ENCODE peak calls at places on chromosomes 2 and 18, in ten cellular contexts. H is PC-3, Y is endothelial cell of umbilical vein, N is hepatocyte, P is MM.1S, V is fibroblast of lung, S is HepG2, W is H1, G is mammary epithelial cell, T is GM23338. A is an unnamed sample. For H3K4me1, the result is how much of the 10 kb centered on the place peaks cover.

GRCh38 chr2:191001624-191002023 is 12.3 kb downstream of the STAT1 start:
- DNase-seq in Y (no peak), W (no peak), H (no peak), G (no peak), N (no peak), V (no peak), T (no peak), S (no peak), P (no peak), A (no peak)

GRCh38 chr2:229752970-229753729 is 38.8 kb upstream of the DNER start:
- DNase-seq in S (peak), N (peak), V (no peak), G (no peak), P (no peak), Y (no peak), H (no peak), T (peak), W (no peak), A (no peak)

GRCh38 chr2:119005081-119005480 is 63.1 kb downstream of the MARCO start:
- DNase-seq in T (no peak), N (no peak), Y (no peak), P (no peak), S (no peak), W (no peak), G (peak), H (peak), V (peak), A (peak)

GRCh38 chr2:121881038-121881437 is 125.6 kb downstream of the TSN start:
- DNase-seq in N (no peak), T (no peak), S (no peak), H (no peak), Y (no peak), P (no peak), W (no peak), G (no peak), V (no peak), A (no peak)

GRCh38 chr2:124283090-124283489 is 258.0 kb downstream of the CNTNAP5 start:
- DNase-seq in G (peak), W (no peak), Y (no peak), P (no peak), N (peak), S (no peak), V (peak), H (peak), T (no peak), A (no peak)

GRCh38 chr18:49274188-49274714 is 186.2 kb downstream of the DYM start:
- DNase-seq in S (no peak), T (no peak), V (peak), H (no peak), N (no peak), W (no peak), G (no peak), P (no peak), Y (no peak), A (peak)

GRCh38 chr2:98487806-98488189 is 43.1 kb downstream of the INPP4A start:
- DNase-seq in G (no peak), W (no peak), V (no peak), H (peak), T (peak), Y (peak), S (peak), N (peak), P (peak), A (peak)

GRCh38 chr2:45261746-45262145 is 252.5 kb upstream of the SIX2 start:
- DNase-seq in P (no peak), G (no peak), N (no peak), W (peak), V (no peak), T (no peak), Y (no peak), H (no peak), S (no peak), A (no peak)

GRCh38 chr2:127653421-127654083 is 7.6 kb downstream of the GPR17 start:
- DNase-seq in N (no peak), S (no peak), P (no peak), W (no peak), T (no peak), G (no peak), V (peak), H (no peak), Y (no peak), A (no peak)

GRCh38 chr2:54680397-54681032 is 42.9 kb upstream of the EML6 start:
- DNase-seq in W (no peak), G (peak), V (peak), T (no peak), P (no peak), H (peak), S (no peak), N (no peak), Y (no peak), A (peak)

GRCh38 chr18:56910967-56911366 is 235.9 kb upstream of the BOD1L2 start:
- DNase-seq in W (no peak), H (no peak), V (no peak), G (no peak), P (no peak), S (no peak), T (peak), Y (no peak), N (peak), A (no peak)

GRCh38 chr2:185385157-185385556 is 353.4 kb upstream of the FSIP2 start:
- DNase-seq in G (no peak), T (no peak), V (peak), W (no peak), S (no peak), P (no peak), Y (no peak), H (no peak), N (peak), A (no peak)

GRCh38 chr2:239151201-239152131 is 249.4 kb downstream of the HDAC4 start:
- DNase-seq in H (no peak), P (no peak), S (no peak), G (no peak), T (no peak), N (no peak), W (no peak), Y (no peak), V (no peak), A (peak)

DNA sequence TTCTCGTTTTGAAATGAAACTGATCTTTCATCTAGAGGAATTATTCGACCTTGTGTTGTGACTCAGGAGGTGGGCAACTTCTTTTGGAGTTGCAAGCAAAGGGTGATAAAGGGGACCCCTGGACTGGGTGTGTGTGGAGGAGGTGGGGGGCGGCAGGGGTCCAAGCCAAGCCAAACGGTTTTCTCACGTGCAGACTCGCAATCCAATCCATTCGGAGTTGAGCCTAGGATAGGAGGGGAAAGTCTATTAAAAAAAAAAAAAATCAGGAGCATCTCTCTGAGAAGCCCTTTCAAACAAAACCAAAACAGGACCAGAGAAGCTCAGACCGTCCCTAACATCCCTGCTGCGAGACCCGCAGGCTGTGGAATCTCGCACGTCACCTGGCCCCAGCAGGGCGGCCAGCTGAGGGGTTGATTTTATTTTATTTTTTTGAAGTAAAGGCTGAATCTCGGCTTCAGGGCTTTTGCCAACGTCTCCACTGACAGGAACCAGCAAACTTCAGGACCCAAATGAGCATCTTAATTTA is 3.8 kb upstream of the ZEB2 start:
- DNase-seq in H (no peak), N (no peak), P (no peak), G (no peak), T (peak), Y (peak), S (no peak), V (no peak), W (peak), A (peak)
- H3K4me3 ChIP-seq in H (peak), N (peak), P (peak), G (peak), T (peak), Y (peak), S (no peak), V (peak), W (peak), A (peak)

GRCh38 chr2:104873689-104874054 is 19.8 kb downstream of the POU3F3 start:
- DNase-seq in Y (no peak), V (no peak), W (no peak), T (peak), H (no peak), N (no peak), S (no peak), G (no peak), P (no peak), A (no peak)

GRCh38 chr2:104870249-104870816 is 16.4 kb downstream of the POU3F3 start:
- DNase-seq in P (no peak), V (no peak), H (no peak), W (no peak), N (no peak), G (no peak), T (no peak), Y (no peak), S (no peak), A (no peak)

GRCh38 chr2:104871566-104872033 is 17.7 kb downstream of the POU3F3 start:
- DNase-seq in P (no peak), V (no peak), W (no peak), T (peak), H (no peak), G (no peak), Y (no peak), S (no peak), N (no peak), A (no peak)

GRCh38 chr2:104872866-104873688 is 19.2 kb downstream of the POU3F3 start:
- DNase-seq in P (peak), G (peak), N (peak), H (peak), S (peak), V (peak), Y (peak), W (peak), T (peak), A (peak)

GRCh38 chr2:104872034-104872865 is 18.3 kb downstream of the POU3F3 start:
- DNase-seq in Y (no peak), H (no peak), W (peak), P (no peak), V (peak), G (no peak), T (peak), N (no peak), S (no peak), A (peak)
- TF ChIP-seq EZH2 in Y (no peak), H (no peak), W (peak), P (no peak), V (peak), G (peak), T (peak), N (peak), S (peak), A (peak)

DNA sequence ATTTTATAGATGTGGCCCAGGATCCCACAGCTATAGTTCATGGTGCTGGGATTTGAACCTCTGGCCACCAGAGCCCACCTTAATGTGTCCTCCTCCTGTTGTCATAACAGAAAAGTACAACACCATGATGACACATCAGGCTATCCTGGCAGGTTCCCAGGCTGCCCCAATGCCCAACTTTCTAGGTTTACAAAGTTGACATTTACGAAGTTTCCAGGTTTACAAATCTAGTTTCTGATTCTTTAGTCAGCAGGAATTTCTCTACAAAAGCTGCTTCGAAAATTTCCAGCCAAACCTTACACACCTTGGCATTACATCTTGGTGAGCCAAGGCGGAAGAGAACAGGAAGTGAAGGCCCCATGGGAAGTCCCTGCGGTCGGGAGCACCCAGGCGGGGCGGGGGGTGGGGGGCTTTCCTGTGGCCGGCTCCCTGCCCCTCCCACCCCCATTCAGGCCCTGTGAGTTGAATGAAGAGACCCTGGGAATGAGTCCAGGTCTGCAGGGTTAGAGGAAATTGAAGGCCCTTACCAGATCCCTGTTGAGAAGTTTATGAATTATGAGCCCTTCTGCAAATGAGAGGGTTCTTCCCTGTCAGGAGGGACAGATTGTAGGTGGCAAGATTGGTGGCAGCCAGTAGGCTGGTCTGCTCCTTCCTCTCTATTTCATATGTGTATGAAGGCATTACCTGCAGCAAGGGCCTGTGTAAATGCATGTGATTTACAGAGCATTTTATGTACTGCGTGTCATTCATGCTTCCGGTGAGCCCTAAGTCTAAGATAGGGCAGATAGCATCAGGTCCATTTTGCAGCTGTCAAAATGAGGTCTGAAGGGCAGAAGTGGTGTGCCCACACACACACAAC is 11.1 kb upstream of the IL1RN start:
- DNase-seq in H (peak), N (no peak), P (no peak), G (peak), Y (no peak), T (no peak), V (no peak), S (no peak), W (peak), A (peak)
- H3K4me1 ChIP-seq in H (under half), N (under half), P (under half), G (under half), Y (under half), T (under half), V (under half), S (under half), W (under half), A (under half)

DNA sequence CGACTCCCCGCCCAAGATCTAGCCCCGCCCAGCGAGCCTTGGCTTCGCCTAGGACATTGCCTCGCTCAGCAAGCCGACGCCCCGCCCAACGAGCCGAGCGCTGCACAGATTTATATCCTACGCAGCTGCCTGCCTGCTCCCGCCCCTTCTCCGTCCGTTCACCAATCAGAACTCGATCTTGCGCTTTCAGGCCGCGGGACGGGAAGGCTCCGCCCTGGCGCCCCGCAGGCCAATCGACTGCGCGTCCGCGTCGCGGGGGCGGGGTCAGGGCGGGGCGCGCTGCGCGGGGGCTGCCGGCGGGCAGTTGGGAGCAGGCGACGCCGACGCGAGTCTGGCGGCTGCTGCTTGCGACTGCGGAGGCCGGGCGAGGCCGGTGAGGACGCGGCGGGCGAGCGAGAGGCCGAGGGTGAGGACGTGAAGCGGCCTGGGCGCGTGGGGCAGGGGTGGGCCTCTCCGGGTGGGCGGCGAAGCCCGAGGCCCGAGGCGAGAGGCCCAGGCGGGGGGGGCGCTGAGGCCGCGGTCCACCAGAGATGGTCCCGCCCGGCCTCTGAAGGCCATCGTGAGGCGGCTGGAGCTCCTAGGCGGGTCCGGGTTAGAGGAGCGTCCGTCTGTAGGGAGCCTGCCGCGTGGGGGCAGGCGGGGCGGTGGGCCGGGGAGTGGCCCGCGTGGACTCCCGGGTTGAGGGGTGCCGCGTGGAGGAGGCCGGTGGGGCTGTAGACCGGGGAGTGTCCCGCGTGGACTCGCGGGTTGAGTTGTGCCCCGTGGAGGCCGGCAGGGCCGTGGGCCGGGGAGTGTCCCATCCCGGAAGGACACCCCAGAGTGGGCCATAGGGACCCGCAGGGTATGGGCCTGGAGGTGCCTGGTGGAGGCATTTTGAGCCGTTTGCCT is at the start of gene FARP2:
- DNase-seq in T (peak), Y (peak), H (peak), N (peak), S (peak), W (peak), P (peak), V (peak), G (peak), A (peak)
- H3K4me3 ChIP-seq in T (peak), Y (peak), H (peak), N (peak), S (peak), W (peak), P (peak), V (peak), G (peak), A (peak)

GRCh38 chr2:120346667-120347358 is 877 bp downstream of the INHBB start:
- DNase-seq in H (no peak), S (no peak), V (peak), T (peak), N (peak), Y (peak), G (peak), P (no peak), W (peak), A (peak)
- TF ChIP-seq EZH2 in H (no peak), S (peak), V (peak), T (peak), N (peak), Y (peak), G (peak), P (no peak), W (peak), A (no peak)

DNA sequence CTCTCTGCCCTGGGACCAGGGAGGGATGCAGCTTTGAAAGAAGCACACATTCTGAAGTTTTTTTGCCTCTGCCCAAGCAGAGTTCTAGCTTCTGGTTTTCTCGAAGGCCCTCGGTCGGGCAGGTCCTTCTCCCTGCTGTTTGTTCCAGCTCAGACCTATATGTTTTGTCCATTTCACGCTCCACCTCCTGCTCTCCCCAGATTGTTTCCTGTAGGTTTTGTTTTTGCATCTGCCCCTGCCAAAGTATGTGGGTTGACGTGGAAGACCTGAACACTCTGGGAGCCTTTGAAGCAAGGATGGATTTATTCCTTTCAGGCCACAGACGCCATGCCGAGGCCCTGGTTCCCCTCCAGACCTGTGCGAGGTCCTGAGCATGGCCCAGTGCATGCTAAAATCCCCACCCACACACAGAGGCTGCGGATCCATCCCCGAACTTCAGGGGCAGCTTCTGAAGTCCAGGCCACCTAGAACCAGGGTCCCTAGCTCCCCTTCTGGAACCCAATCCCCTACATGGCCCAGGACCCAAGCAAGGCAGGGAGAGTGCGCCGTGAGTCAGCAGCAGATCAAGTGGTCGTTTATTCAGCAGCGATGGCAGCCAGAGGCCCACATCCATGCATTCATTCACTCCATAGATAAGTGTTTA is 205.4 kb downstream of the KLHL29 start:
- DNase-seq in S (no peak), W (no peak), Y (peak), H (no peak), N (no peak), T (no peak), G (no peak), V (no peak), P (no peak), A (no peak)
- H3K4me1 ChIP-seq in S (under half), W (under half), Y (under half), H (under half), N (under half), T (under half), G (under half), V (under half), P (under half), A (under half)

GRCh38 chr2:156483741-156484173 is 47.6 kb downstream of the GPD2 start:
- DNase-seq in S (no peak), T (no peak), N (peak), W (no peak), Y (no peak), H (peak), V (peak), G (no peak), P (peak), A (no peak)
- H3K4me3 ChIP-seq in S (no peak), T (no peak), N (no peak), W (no peak), Y (no peak), H (no peak), V (no peak), G (no peak), P (no peak), A (no peak)

DNA sequence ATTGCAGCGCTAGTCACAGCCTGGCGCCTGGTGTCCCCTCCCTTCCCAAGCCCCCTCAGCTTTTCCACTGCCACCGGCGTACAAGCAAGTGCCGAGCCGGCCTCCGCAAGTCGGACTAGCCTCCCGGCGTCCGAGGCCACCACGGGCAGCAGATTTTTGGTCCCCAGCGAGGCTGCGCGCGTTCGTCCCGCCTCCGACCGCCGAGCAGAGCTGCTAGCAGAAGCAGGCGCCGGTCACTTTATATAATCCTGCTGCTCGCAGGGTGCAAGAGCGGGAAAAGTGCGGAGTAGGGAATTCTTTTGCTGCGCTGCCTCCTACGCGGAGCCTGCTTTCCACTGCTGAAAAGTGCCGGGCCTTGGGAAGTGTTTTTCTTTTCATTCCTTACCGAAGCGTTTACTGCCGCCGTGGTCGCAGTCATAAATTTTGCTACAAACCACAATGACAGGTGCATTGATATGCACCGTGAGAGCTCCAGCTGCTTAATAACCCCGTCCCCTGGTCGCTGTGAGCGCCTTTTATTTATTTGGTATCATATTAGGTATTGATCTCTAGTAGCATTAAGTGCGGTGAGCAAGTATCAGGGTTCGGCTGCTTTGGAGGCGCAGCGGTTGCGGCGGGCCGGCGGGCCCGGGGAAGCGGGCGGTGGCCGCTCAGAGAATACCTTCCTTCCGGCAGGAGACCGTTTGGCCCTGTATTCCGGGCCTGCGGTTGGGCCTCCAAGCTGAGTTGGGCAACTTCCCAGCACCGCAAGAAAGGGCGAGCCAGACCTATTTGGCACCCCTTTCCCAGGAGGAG is 7.9 kb downstream of the HOXD3 start:
- DNase-seq in P (no peak), V (peak), T (peak), H (no peak), N (no peak), S (no peak), G (no peak), Y (peak), W (peak), A (no peak)
- TF ChIP-seq EZH2 in P (no peak), V (peak), T (peak), H (no peak), N (peak), S (no peak), G (peak), Y (no peak), W (peak), A (no peak)

A was measured in GM23248.